ENCODE peak calls at places on chromosomes 1 and 21, in six cellular contexts. Y is non-pigmented ciliary epithelial cell; O is stimulated activated CD8-positive, alpha-beta memory T cell treated with anti-CD3 and anti-CD28 coated beads, Interleukin-7, amount 100 ng/mL, for 4 hours; A is NAMALWA; F is psoas muscle; W is stimulated activated CD4-positive, alpha-beta T cell treated with anti-CD3 and anti-CD28 coated beads, Interleukin-2, amount 100 ng/mL, for 24 hours. Z is an unnamed sample.

GRCh38 chr1:180762796-180763195 is 131.0 kb downstream of the XPR1 start:
- DNase-seq in A (no peak), W (no peak), O (no peak), F (no peak), Y (no peak), Z (no peak)

GRCh38 chr1:23581219-23581618 is 21.9 kb upstream of the ID3 start:
- DNase-seq in W (no peak), A (peak), Y (no peak), O (no peak), F (peak), Z (no peak)

GRCh38 chr1:15723631-15724246 is 12.3 kb upstream of the SLC25A34 start:
- DNase-seq in A (no peak), O (no peak), W (no peak), Y (no peak), F (no peak), Z (no peak)

GRCh38 chr1:76867342-76868130 is at the start of gene ST6GALNAC5:
- DNase-seq in Y (no peak), W (no peak), O (no peak), A (no peak), F (no peak), Z (peak)

GRCh38 chr1:73034255-73034654 is 751.9 kb upstream of the NEGR1 start:
- DNase-seq in O (no peak), Y (no peak), A (no peak), F (no peak), W (no peak), Z (no peak)

GRCh38 chr1:53348491-53349368 is 20.9 kb upstream of the LRP8 start:
- DNase-seq in Y (no peak), F (no peak), O (no peak), A (no peak), W (peak), Z (peak)

GRCh38 chr21:34997295-34997694 is 51.8 kb downstream of the RUNX1 start:
- DNase-seq in W (no peak), A (no peak), F (no peak), O (no peak), Y (no peak), Z (no peak)

GRCh38 chr21:44929799-44930542 is 9.3 kb upstream of the ITGB2 start:
- DNase-seq in Y (no peak), A (no peak), F (no peak), W (no peak), O (no peak), Z (no peak)

GRCh38 chr1:184954232-184954995 is 19.9 kb downstream of the NIBAN1 start:
- DNase-seq in O (no peak), W (no peak), Y (no peak), F (no peak), A (no peak), Z (no peak)

GRCh38 chr1:9859252-9860014 is 35.7 kb upstream of the CLSTN1 start:
- DNase-seq in A (no peak), O (no peak), Y (no peak), F (no peak), W (no peak), Z (no peak)

GRCh38 chr1:238767321-238767720 is 619.0 kb upstream of the CHRM3 start:
- DNase-seq in A (no peak), F (no peak), W (no peak), Y (no peak), O (no peak), Z (no peak)

GRCh38 chr1:154352581-154353459 is 27.5 kb downstream of the ATP8B2 start:
- DNase-seq in O (no peak), A (no peak), F (peak), Y (no peak), W (peak), Z (peak)

GRCh38 chr1:48500541-48501440 is 28.8 kb upstream of the SPATA6 start:
- DNase-seq in O (no peak), F (no peak), W (no peak), Y (no peak), A (no peak), Z (no peak)

GRCh38 chr1:78607334-78607927 is 12.8 kb upstream of the IFI44L start:
- DNase-seq in Y (no peak), W (no peak), A (peak), O (no peak), F (no peak), Z (no peak)

GRCh38 chr21:35850542-35851103 is 209.7 kb downstream of the SETD4 start:
- DNase-seq in A (no peak), F (no peak), O (no peak), Y (no peak), W (no peak), Z (no peak)

GRCh38 chr1:46569116-46569515 is 17.7 kb upstream of the KNCN start:
- DNase-seq in F (no peak), W (no peak), A (no peak), Y (no peak), O (no peak), Z (no peak)

GRCh38 chr21:27329255-27329851 is 362.5 kb upstream of the ADAMTS5 start:
- DNase-seq in W (no peak), A (no peak), Y (no peak), O (no peak), F (no peak), Z (no peak)

GRCh38 chr1:198316681-198317080 is 159.9 kb downstream of the NEK7 start:
- DNase-seq in F (no peak), Y (no peak), A (no peak), O (no peak), W (no peak), Z (no peak)

GRCh38 chr1:33256335-33256700 is at the start of gene ZNF362:
- DNase-seq in A (peak), Y (no peak), F (peak), W (peak), O (peak), Z (peak)

GRCh38 chr1:228150458-228151169 is 884 bp downstream of the GJC2 start:
- DNase-seq in Y (no peak), O (no peak), W (no peak), A (no peak), F (peak), Z (no peak)

GRCh38 chr1:77416692-77417450 is 135.1 kb downstream of the AK5 start:
- DNase-seq in O (no peak), A (peak), W (no peak), Y (no peak), F (no peak), Z (no peak)

GRCh38 chr1:101410048-101410878 is 173.4 kb downstream of the S1PR1 start:
- DNase-seq in Y (no peak), W (no peak), O (no peak), F (no peak), A (peak), Z (no peak)

Z was measured in activated CD8-positive, alpha-beta memory T cell treated with anti-CD3 and anti-CD28 coated beads, Interleukin-2, amount 50 U/mL, for 48 hours.